ENCODE peak calls at places on chromosomes 12 and 14, in seven cellular contexts. H, V, P, A, K, G and R are unnamed samples.

GRCh38 chr14:29553427-29553826 is 374.2 kb downstream of the PRKD1 start:
- ATAC-seq in H (no peak), V (no peak), P (no peak), A (no peak), K (no peak), G (no peak), R (no peak)

GRCh38 chr12:48157889-48158370 is 615 bp upstream of the ASB8 start:
- ATAC-seq in H (no peak), V (no peak), P (peak), A (no peak), K (no peak), G (no peak), R (no peak)

GRCh38 chr14:81942071-81942470 is 408.4 kb upstream of the SEL1L start:
- ATAC-seq in H (no peak), V (no peak), P (no peak), A (no peak), K (no peak), G (no peak), R (no peak)

GRCh38 chr12:124995200-124995961 is 1.9 kb downstream of the BRI3BP start:
- ATAC-seq in H (peak), V (no peak), P (no peak), A (no peak), K (peak), G (no peak), R (no peak)

GRCh38 chr12:109930028-109930800 is 30.1 kb downstream of the TCHP start:
- ATAC-seq in H (no peak), V (no peak), P (no peak), A (peak), K (no peak), G (no peak), R (no peak)

GRCh38 chr14:38143651-38144505 is 63.8 kb upstream of the SSTR1 start:
- ATAC-seq in H (no peak), V (no peak), P (no peak), A (no peak), K (no peak), G (no peak), R (no peak)

GRCh38 chr12:57724003-57724935 is 14.3 kb downstream of the AGAP2 start:
- ATAC-seq in H (peak), V (no peak), P (no peak), A (no peak), K (no peak), G (no peak), R (no peak)

GRCh38 chr12:121383601-121384019 is 16.3 kb upstream of the RNF34 start:
- ATAC-seq in H (no peak), V (no peak), P (no peak), A (no peak), K (peak), G (no peak), R (no peak)

GRCh38 chr12:46982629-46983392 is 96.6 kb upstream of the PCED1B start:
- ATAC-seq in H (no peak), V (no peak), P (no peak), A (no peak), K (no peak), G (no peak), R (no peak)

GRCh38 chr14:100476012-100476822 is 111.0 kb downstream of the BEGAIN start:
- ATAC-seq in H (no peak), V (peak), P (no peak), A (peak), K (peak), G (no peak), R (peak)

GRCh38 chr12:98127336-98127679 is 388.1 kb upstream of the TMPO start:
- ATAC-seq in H (no peak), V (no peak), P (no peak), A (no peak), K (no peak), G (no peak), R (no peak)

GRCh38 chr14:34496007-34496678 is 34.1 kb upstream of the SPTSSA start:
- ATAC-seq in H (no peak), V (peak), P (no peak), A (peak), K (no peak), G (no peak), R (peak)